ENCODE peak calls at places on chromosomes 12 and 14, in seven cellular contexts. One of them, this sample, is unnamed.

GRCh38 chr14:91829511-91829910 is 37.8 kb downstream of the TC2N start:
- DNase-seq in T-cell: no peak
- DNase-seq in NCI-H1930: no peak
- DNase-seq in D341Med: no peak
- DNase-seq in CD8-positive, alpha-beta memory T cell: no peak
- DNase-seq in ELF-1: no peak
- DNase-seq in mesenchymal stem cell: no peak
- DNase-seq in this sample: no peak

GRCh38 chr12:112380663-112381420 is 1.4 kb downstream of the HECTD4 start:
- DNase-seq in ELF-1: peak
- DNase-seq in D341Med: peak
- DNase-seq in CD8-positive, alpha-beta memory T cell: no peak
- DNase-seq in mesenchymal stem cell: peak
- DNase-seq in T-cell: no peak
- DNase-seq in NCI-H1930: no peak
- DNase-seq in this sample: no peak

GRCh38 chr12:75721790-75722189 is 210.4 kb upstream of the KRR1 start:
- DNase-seq in D341Med: no peak
- DNase-seq in T-cell: no peak
- DNase-seq in NCI-H1930: no peak
- DNase-seq in CD8-positive, alpha-beta memory T cell: no peak
- DNase-seq in mesenchymal stem cell: no peak
- DNase-seq in ELF-1: no peak
- DNase-seq in this sample: no peak

GRCh38 chr14:54483073-54483745 is 5.6 kb downstream of the GMFB start:
- DNase-seq in ELF-1: no peak
- DNase-seq in NCI-H1930: no peak
- DNase-seq in mesenchymal stem cell: no peak
- DNase-seq in D341Med: no peak
- DNase-seq in CD8-positive, alpha-beta memory T cell: no peak
- DNase-seq in T-cell: no peak
- DNase-seq in this sample: no peak

GRCh38 chr14:105301103-105301914 is 508 bp upstream of the BRF1 start:
- DNase-seq in mesenchymal stem cell: peak
- DNase-seq in D341Med: peak
- DNase-seq in NCI-H1930: peak
- DNase-seq in T-cell: peak
- DNase-seq in ELF-1: peak
- DNase-seq in CD8-positive, alpha-beta memory T cell: peak
- DNase-seq in this sample: peak

GRCh38 chr14:64680013-64680674 is 24.1 kb upstream of the PLEKHG3 start:
- DNase-seq in mesenchymal stem cell: no peak
- DNase-seq in ELF-1: peak
- DNase-seq in T-cell: no peak
- DNase-seq in CD8-positive, alpha-beta memory T cell: no peak
- DNase-seq in NCI-H1930: no peak
- DNase-seq in D341Med: no peak
- DNase-seq in this sample: no peak

GRCh38 chr14:34052658-34053014 is 101.8 kb upstream of the EGLN3 start:
- DNase-seq in mesenchymal stem cell: peak
- DNase-seq in CD8-positive, alpha-beta memory T cell: no peak
- DNase-seq in T-cell: no peak
- DNase-seq in NCI-H1930: no peak
- DNase-seq in ELF-1: peak
- DNase-seq in D341Med: no peak
- DNase-seq in this sample: no peak

GRCh38 chr12:76470028-76470939 is 89.3 kb downstream of the OSBPL8 start:
- DNase-seq in NCI-H1930: no peak
- DNase-seq in D341Med: no peak
- DNase-seq in T-cell: no peak
- DNase-seq in mesenchymal stem cell: peak
- DNase-seq in ELF-1: no peak
- DNase-seq in CD8-positive, alpha-beta memory T cell: no peak
- DNase-seq in this sample: no peak

GRCh38 chr14:41457393-41457792 is 149.3 kb upstream of the LRFN5 start:
- DNase-seq in T-cell: no peak
- DNase-seq in mesenchymal stem cell: peak
- DNase-seq in D341Med: no peak
- DNase-seq in ELF-1: no peak
- DNase-seq in NCI-H1930: no peak
- DNase-seq in CD8-positive, alpha-beta memory T cell: no peak
- DNase-seq in this sample: no peak

GRCh38 chr12:98373019-98373554 is 142.3 kb upstream of the TMPO start:
- DNase-seq in NCI-H1930: peak
- DNase-seq in CD8-positive, alpha-beta memory T cell: no peak
- DNase-seq in T-cell: no peak
- DNase-seq in ELF-1: peak
- DNase-seq in mesenchymal stem cell: peak
- DNase-seq in D341Med: peak
- DNase-seq in this sample: no peak

GRCh38 chr12:94405378-94406116 is 54.1 kb downstream of the CEP83 start:
- DNase-seq in CD8-positive, alpha-beta memory T cell: no peak
- DNase-seq in NCI-H1930: no peak
- DNase-seq in mesenchymal stem cell: peak
- DNase-seq in D341Med: no peak
- DNase-seq in ELF-1: no peak
- DNase-seq in T-cell: no peak
- DNase-seq in this sample: no peak

GRCh38 chr14:54335569-54336155 is 61.1 kb upstream of the CDKN3 start:
- DNase-seq in D341Med: no peak
- DNase-seq in mesenchymal stem cell: no peak
- DNase-seq in T-cell: no peak
- DNase-seq in CD8-positive, alpha-beta memory T cell: no peak
- DNase-seq in NCI-H1930: no peak
- DNase-seq in ELF-1: no peak
- DNase-seq in this sample: no peak

GRCh38 chr14:92929689-92930608 is 7.0 kb downstream of the CHGA start:
- DNase-seq in D341Med: no peak
- DNase-seq in NCI-H1930: no peak
- DNase-seq in CD8-positive, alpha-beta memory T cell: no peak
- DNase-seq in ELF-1: no peak
- DNase-seq in mesenchymal stem cell: no peak
- DNase-seq in T-cell: no peak
- DNase-seq in this sample: no peak

GRCh38 chr12:82174936-82175335 is 183.3 kb downstream of the CCDC59 start:
- DNase-seq in ELF-1: no peak
- DNase-seq in T-cell: no peak
- DNase-seq in mesenchymal stem cell: no peak
- DNase-seq in CD8-positive, alpha-beta memory T cell: no peak
- DNase-seq in D341Med: peak
- DNase-seq in NCI-H1930: peak
- DNase-seq in this sample: no peak

GRCh38 chr12:27096420-27096819 is 14.0 kb upstream of the C12orf71 start:
- DNase-seq in mesenchymal stem cell: no peak
- DNase-seq in T-cell: no peak
- DNase-seq in CD8-positive, alpha-beta memory T cell: no peak
- DNase-seq in NCI-H1930: no peak
- DNase-seq in D341Med: no peak
- DNase-seq in ELF-1: no peak
- DNase-seq in this sample: no peak

GRCh38 chr12:1660304-1661187 is 30.3 kb upstream of the ADIPOR2 start:
- DNase-seq in ELF-1: no peak
- DNase-seq in CD8-positive, alpha-beta memory T cell: peak
- DNase-seq in T-cell: peak
- DNase-seq in NCI-H1930: no peak
- DNase-seq in mesenchymal stem cell: peak
- DNase-seq in D341Med: no peak
- DNase-seq in this sample: no peak

GRCh38 chr12:48671231-48671856 is 10.7 kb downstream of the KANSL2 start:
- DNase-seq in NCI-H1930: no peak
- DNase-seq in mesenchymal stem cell: no peak
- DNase-seq in T-cell: no peak
- DNase-seq in D341Med: no peak
- DNase-seq in CD8-positive, alpha-beta memory T cell: no peak
- DNase-seq in ELF-1: no peak
- DNase-seq in this sample: no peak

GRCh38 chr14:68444449-68445168 is 348.3 kb downstream of the ZFP36L1 start:
- DNase-seq in CD8-positive, alpha-beta memory T cell: no peak
- DNase-seq in NCI-H1930: no peak
- DNase-seq in T-cell: no peak
- DNase-seq in ELF-1: no peak
- DNase-seq in D341Med: no peak
- DNase-seq in mesenchymal stem cell: peak
- DNase-seq in this sample: no peak

GRCh38 chr14:99242238-99242637 is 29.8 kb downstream of the BCL11B start:
- DNase-seq in NCI-H1930: no peak
- DNase-seq in mesenchymal stem cell: no peak
- DNase-seq in T-cell: no peak
- DNase-seq in D341Med: no peak
- DNase-seq in ELF-1: no peak
- DNase-seq in CD8-positive, alpha-beta memory T cell: no peak
- DNase-seq in this sample: no peak

GRCh38 chr12:124405151-124405550 is 110.3 kb downstream of the RFLNA start:
- DNase-seq in T-cell: no peak
- DNase-seq in ELF-1: no peak
- DNase-seq in D341Med: no peak
- DNase-seq in CD8-positive, alpha-beta memory T cell: no peak
- DNase-seq in mesenchymal stem cell: no peak
- DNase-seq in NCI-H1930: no peak
- DNase-seq in this sample: no peak

GRCh38 chr12:114916124-114916523 is 232.1 kb upstream of the TBX3 start:
- DNase-seq in ELF-1: no peak
- DNase-seq in T-cell: no peak
- DNase-seq in D341Med: no peak
- DNase-seq in NCI-H1930: no peak
- DNase-seq in CD8-positive, alpha-beta memory T cell: no peak
- DNase-seq in mesenchymal stem cell: peak
- DNase-seq in this sample: no peak

GRCh38 chr12:51851408-51852097 is 3.0 kb upstream of the FIGNL2 start:
- DNase-seq in NCI-H1930: no peak
- DNase-seq in ELF-1: no peak
- DNase-seq in D341Med: no peak
- DNase-seq in CD8-positive, alpha-beta memory T cell: no peak
- DNase-seq in T-cell: no peak
- DNase-seq in mesenchymal stem cell: no peak
- DNase-seq in this sample: no peak

GRCh38 chr14:100577986-100578431 is 9.2 kb downstream of the BEGAIN start:
- DNase-seq in CD8-positive, alpha-beta memory T cell: no peak
- DNase-seq in NCI-H1930: no peak
- DNase-seq in D341Med: no peak
- DNase-seq in ELF-1: no peak
- DNase-seq in T-cell: no peak
- DNase-seq in mesenchymal stem cell: no peak
- DNase-seq in this sample: no peak

GRCh38 chr12:73612571-73612970 is 925.1 kb upstream of the ATXN7L3B start:
- DNase-seq in T-cell: no peak
- DNase-seq in D341Med: no peak
- DNase-seq in NCI-H1930: no peak
- DNase-seq in ELF-1: no peak
- DNase-seq in mesenchymal stem cell: no peak
- DNase-seq in CD8-positive, alpha-beta memory T cell: no peak
- DNase-seq in this sample: no peak

GRCh38 chr12:92573104-92573503 is 129.7 kb upstream of the PLEKHG7 start:
- DNase-seq in NCI-H1930: no peak
- DNase-seq in ELF-1: no peak
- DNase-seq in D341Med: no peak
- DNase-seq in CD8-positive, alpha-beta memory T cell: no peak
- DNase-seq in mesenchymal stem cell: no peak
- DNase-seq in T-cell: no peak
- DNase-seq in this sample: no peak

GRCh38 chr12:67080637-67081036 is 188.5 kb upstream of the CAND1 start:
- DNase-seq in T-cell: no peak
- DNase-seq in ELF-1: no peak
- DNase-seq in CD8-positive, alpha-beta memory T cell: no peak
- DNase-seq in D341Med: no peak
- DNase-seq in mesenchymal stem cell: no peak
- DNase-seq in NCI-H1930: no peak
- DNase-seq in this sample: no peak

GRCh38 chr12:2142068-2142467 is 89.3 kb downstream of the CACNA1C start:
- DNase-seq in mesenchymal stem cell: no peak
- DNase-seq in NCI-H1930: no peak
- DNase-seq in T-cell: no peak
- DNase-seq in ELF-1: no peak
- DNase-seq in CD8-positive, alpha-beta memory T cell: no peak
- DNase-seq in D341Med: no peak
- DNase-seq in this sample: no peak

GRCh38 chr14:84751745-84752144 is 778.2 kb upstream of the FLRT2 start:
- DNase-seq in T-cell: no peak
- DNase-seq in ELF-1: no peak
- DNase-seq in NCI-H1930: no peak
- DNase-seq in CD8-positive, alpha-beta memory T cell: no peak
- DNase-seq in mesenchymal stem cell: no peak
- DNase-seq in D341Med: no peak
- DNase-seq in this sample: no peak

GRCh38 chr12:57234571-57235011 is 5.1 kb downstream of the SHMT2 start:
- DNase-seq in ELF-1: no peak
- DNase-seq in T-cell: no peak
- DNase-seq in NCI-H1930: no peak
- DNase-seq in mesenchymal stem cell: no peak
- DNase-seq in CD8-positive, alpha-beta memory T cell: no peak
- DNase-seq in D341Med: no peak
- DNase-seq in this sample: no peak

GRCh38 chr14:88901991-88902390 is 77.5 kb downstream of the TTC8 start:
- DNase-seq in ELF-1: no peak
- DNase-seq in D341Med: no peak
- DNase-seq in CD8-positive, alpha-beta memory T cell: no peak
- DNase-seq in T-cell: no peak
- DNase-seq in NCI-H1930: no peak
- DNase-seq in mesenchymal stem cell: no peak
- DNase-seq in this sample: no peak

GRCh38 chr14:104393898-104394605 is 185.5 kb upstream of the C14orf180 start:
- DNase-seq in D341Med: no peak
- DNase-seq in mesenchymal stem cell: no peak
- DNase-seq in ELF-1: no peak
- DNase-seq in CD8-positive, alpha-beta memory T cell: peak
- DNase-seq in T-cell: peak
- DNase-seq in NCI-H1930: no peak
- DNase-seq in this sample: no peak

GRCh38 chr12:10101042-10101579 is 2.3 kb upstream of the CLEC1A start:
- DNase-seq in mesenchymal stem cell: peak
- DNase-seq in ELF-1: peak
- DNase-seq in T-cell: no peak
- DNase-seq in CD8-positive, alpha-beta memory T cell: no peak
- DNase-seq in NCI-H1930: no peak
- DNase-seq in D341Med: no peak
- DNase-seq in this sample: no peak

GRCh38 chr12:96810477-96810876 is 96.6 kb upstream of the NEDD1 start:
- DNase-seq in CD8-positive, alpha-beta memory T cell: no peak
- DNase-seq in NCI-H1930: no peak
- DNase-seq in mesenchymal stem cell: no peak
- DNase-seq in ELF-1: no peak
- DNase-seq in T-cell: no peak
- DNase-seq in D341Med: no peak
- DNase-seq in this sample: no peak

GRCh38 chr12:21607701-21608100 is 3.1 kb upstream of the GYS2 start:
- DNase-seq in D341Med: no peak
- DNase-seq in ELF-1: no peak
- DNase-seq in T-cell: no peak
- DNase-seq in CD8-positive, alpha-beta memory T cell: peak
- DNase-seq in NCI-H1930: no peak
- DNase-seq in mesenchymal stem cell: peak
- DNase-seq in this sample: no peak

GRCh38 chr14:101200650-101201516 is 297.4 kb upstream of the RTL1 start:
- DNase-seq in mesenchymal stem cell: no peak
- DNase-seq in D341Med: peak
- DNase-seq in T-cell: no peak
- DNase-seq in NCI-H1930: no peak
- DNase-seq in ELF-1: no peak
- DNase-seq in CD8-positive, alpha-beta memory T cell: no peak
- DNase-seq in this sample: no peak

GRCh38 chr14:42555365-42555764 is 948.7 kb downstream of the LRFN5 start:
- DNase-seq in NCI-H1930: no peak
- DNase-seq in T-cell: no peak
- DNase-seq in mesenchymal stem cell: no peak
- DNase-seq in CD8-positive, alpha-beta memory T cell: no peak
- DNase-seq in D341Med: no peak
- DNase-seq in ELF-1: no peak
- DNase-seq in this sample: no peak

This sample was measured in GM12892.